ENCODE peak calls at places on chromosome 3, in six cellular contexts. N is mammary epithelial cell, A is GM12878, M is OCI-LY7, T is GM23248, K is IMR-90. S is an unnamed sample.
A peak's percentile ranks its signal among the peaks of the same experiment; 100 is the strongest.

GRCh38 chr3:109071349-109072142 is 46.4 kb downstream of the MORC1 start:
- DNase-seq in A (no peak), K (no peak), T (no peak), M (no peak), N (peak; percentile 4), S (peak; percentile 12)

GRCh38 chr3:59412506-59412905 is 362.7 kb upstream of the CFAP20DC start:
- DNase-seq in A (no peak), N (no peak), T (peak; percentile 58), M (no peak), K (peak; percentile 25), S (no peak)

GRCh38 chr3:126550488-126551051 is 8.2 kb downstream of the C3orf22 start:
- DNase-seq in N (no peak), T (no peak), M (no peak), K (no peak), A (no peak), S (no peak)

GRCh38 chr3:140537075-140537474 is 140.8 kb upstream of the TRIM42 start:
- DNase-seq in K (no peak), A (no peak), N (no peak), T (no peak), M (no peak), S (no peak)

GRCh38 chr3:159882784-159883779 is 105.6 kb upstream of the IL12A start:
- DNase-seq in M (no peak), N (peak; percentile 49), T (peak; percentile 43), K (peak; percentile 97), A (no peak), S (peak; percentile 73)

GRCh38 chr3:111768571-111769100 is 90.4 kb upstream of the PHLDB2 start:
- DNase-seq in M (no peak), T (peak; percentile 97), A (no peak), K (peak; percentile 91), N (peak; percentile 99), S (peak; percentile 97)

GRCh38 chr3:171806200-171807128 is 3.8 kb downstream of the PLD1 start:
- DNase-seq in K (peak; percentile 95), M (no peak), N (peak; percentile 86), A (no peak), T (peak; percentile 78), S (peak; percentile 95)

GRCh38 chr3:101340591-101340990 is 20.2 kb upstream of the IMPG2 start:
- DNase-seq in N (peak; percentile 9), K (peak; percentile 2), A (no peak), T (peak; percentile 35), M (no peak), S (peak; percentile 68)

GRCh38 chr3:50664959-50665602 is 9.6 kb upstream of the DOCK3 start:
- DNase-seq in T (peak; percentile 57), A (no peak), M (no peak), N (no peak), K (no peak), S (no peak)

GRCh38 chr3:57998366-57999283 is 9.6 kb upstream of the FLNB start:
- DNase-seq in M (peak; percentile 38), N (peak; percentile 76), A (no peak), K (peak; percentile 81), T (peak; percentile 47), S (peak; percentile 45)

GRCh38 chr3:136787226-136787793 is 31.6 kb upstream of the SLC35G2 start:
- DNase-seq in M (peak; percentile 47), A (no peak), K (peak; percentile 45), N (no peak), T (peak; percentile 52), S (no peak)

GRCh38 chr3:169354774-169355501 is 308.6 kb downstream of the MECOM start:
- DNase-seq in A (no peak), M (no peak), N (no peak), T (no peak), K (no peak), S (no peak)

GRCh38 chr3:15492847-15493360 is 28.6 kb downstream of the COLQ start:
- DNase-seq in A (no peak), N (no peak), M (no peak), K (no peak), T (no peak), S (no peak)

GRCh38 chr3:195802261-195802701 is 9.4 kb downstream of the MUC4 start:
- DNase-seq in T (no peak), M (peak; percentile 30), K (no peak), N (no peak), A (no peak), S (no peak)

GRCh38 chr3:54122046-54122801 is at the start of gene CACNA2D3:
- DNase-seq in M (no peak), A (no peak), N (peak; percentile 9), K (no peak), T (peak; percentile 41), S (no peak)

GRCh38 chr3:61927332-61927731 is 366.0 kb downstream of the PTPRG start:
- DNase-seq in T (peak; percentile 89), A (no peak), K (peak; percentile 77), M (no peak), N (peak; percentile 48), S (no peak)

GRCh38 chr3:8324727-8325126 is 176.9 kb upstream of the LMCD1 start:
- DNase-seq in K (peak; percentile 27), T (peak; percentile 68), A (no peak), N (peak; percentile 13), M (peak; percentile 47), S (peak; percentile 58)

GRCh38 chr3:79598594-79598993 is 169.2 kb downstream of the ROBO1 start:
- DNase-seq in A (no peak), N (no peak), K (no peak), T (no peak), M (no peak), S (no peak)

GRCh38 chr3:72120806-72121778 is 336.1 kb upstream of the PROK2 start:
- DNase-seq in K (no peak), T (no peak), A (peak; percentile 16), N (no peak), M (no peak), S (no peak)

GRCh38 chr3:71962561-71963240 is 177.8 kb upstream of the PROK2 start:
- DNase-seq in T (peak; percentile 82), N (peak; percentile 76), A (no peak), K (peak; percentile 23), M (no peak), S (peak; percentile 37)

GRCh38 chr3:192906940-192907339 is 10.7 kb downstream of the MB21D2 start:
- DNase-seq in T (no peak), K (no peak), A (no peak), N (no peak), M (no peak), S (peak; percentile 76)

GRCh38 chr3:177835917-177836316 is 638.6 kb upstream of the TBL1XR1 start:
- DNase-seq in N (peak; percentile 85), K (peak; percentile 97), A (no peak), T (peak; percentile 84), M (no peak), S (peak; percentile 80)

GRCh38 chr3:4398906-4399305 is 68.2 kb downstream of the SUMF1 start:
- DNase-seq in A (no peak), T (no peak), N (no peak), K (no peak), M (no peak), S (no peak)

GRCh38 chr3:49013738-49014660 is 4.4 kb downstream of the DALRD3 start:
- DNase-seq in N (peak; percentile 41), T (peak; percentile 63), M (peak; percentile 69), A (no peak), K (no peak), S (peak; percentile 69)

GRCh38 chr3:158918008-158918407 is 116.2 kb downstream of the MFSD1 start:
- DNase-seq in A (no peak), K (peak; percentile 29), M (peak; percentile 38), N (peak; percentile 61), T (peak; percentile 93), S (peak; percentile 68)

GRCh38 chr3:123028233-123028828 is 768 bp upstream of the SEMA5B start:
- DNase-seq in M (peak; percentile 39), T (peak; percentile 84), A (no peak), N (peak; percentile 58), K (peak; percentile 72), S (peak; percentile 80)

GRCh38 chr3:123024056-123024455 is 3.5 kb downstream of the SEMA5B start:
- DNase-seq in A (no peak), K (no peak), M (no peak), N (no peak), T (no peak), S (no peak)

GRCh38 chr3:123026551-123027291 is 842 bp downstream of the SEMA5B start:
- DNase-seq in M (no peak), N (peak; percentile 9), K (no peak), T (peak; percentile 44), A (no peak), S (no peak)

GRCh38 chr3:123027292-123028232 is at the start of gene SEMA5B:
- DNase-seq in N (peak; percentile 39), K (no peak), A (no peak), T (peak; percentile 59), M (no peak), S (peak; percentile 21)

GRCh38 chr3:123025642-123026521 is 1.7 kb downstream of the SEMA5B start:
- DNase-seq in T (no peak), N (no peak), A (no peak), M (no peak), K (no peak), S (no peak)
- H3K4me3 ChIP-seq in T (no peak overlapping the region), N (peak overlapping the region; percentile 62), A (no peak overlapping the region), M (no peak overlapping the region), K (no peak overlapping the region), S (no peak overlapping the region)

GRCh38 chr3:52229656-52230055 is 4.2 kb upstream of the TLR9 start:
- DNase-seq in N (no peak), M (no peak), K (no peak), A (no peak), T (no peak), S (no peak)

GRCh38 chr3:52231502-52232278 is 6.2 kb upstream of the TLR9 start:
- DNase-seq in T (peak; percentile 75), K (peak; percentile 33), A (no peak), N (no peak), M (peak; percentile 80), S (peak; percentile 77)

GRCh38 chr3:52230889-52231499 is 5.5 kb upstream of the TLR9 start:
- DNase-seq in T (no peak), K (no peak), A (no peak), M (no peak), N (no peak), S (no peak)

GRCh38 chr3:52228751-52229291 is 3.4 kb upstream of the TLR9 start:
- DNase-seq in K (no peak), T (no peak), N (no peak), M (no peak), A (no peak), S (no peak)

GRCh38 chr3:52230461-52230860 is 5.0 kb upstream of the TLR9 start:
- DNase-seq in M (no peak), N (no peak), A (no peak), T (no peak), K (no peak), S (no peak)
- H3K4me2 ChIP-seq in M (no peak overlapping the region), N (no peak overlapping the region), A (no peak overlapping the region), T (no peak overlapping the region), K (no peak overlapping the region), S (no peak overlapping the region)

DNA sequence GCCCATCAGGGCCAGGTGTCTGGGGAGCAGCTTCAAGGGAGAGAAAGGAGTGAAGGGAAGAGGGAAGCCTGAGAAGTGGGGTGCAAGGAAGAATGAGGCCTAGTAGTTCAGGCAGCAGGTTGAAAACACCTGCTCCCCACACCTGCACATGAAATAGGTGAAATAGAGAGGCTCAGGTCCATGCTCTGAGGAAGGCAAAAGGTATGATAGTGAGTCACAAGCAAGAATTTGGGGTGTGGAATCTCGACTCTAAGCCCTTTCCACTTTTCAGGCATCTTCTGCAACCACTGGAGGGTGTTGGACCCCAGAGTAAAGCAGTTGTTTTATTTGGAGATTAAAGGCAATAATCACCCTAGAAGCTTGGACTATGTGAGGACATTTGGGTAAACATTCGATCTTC is 157.5 kb downstream of the CTNNB1 start:
- DNase-seq in A (no peak), M (no peak), K (no peak), N (no peak), T (no peak), S (peak; percentile 19)
- H3K4me3 ChIP-seq in A (no peak overlapping the region), M (no peak overlapping the region), K (no peak overlapping the region), N (no peak overlapping the region), T (no peak overlapping the region), S (no peak overlapping the region)

GRCh38 chr3:69091389-69092029 is 6.8 kb downstream of the ARL6IP5 start:
- DNase-seq in A (no peak), K (no peak), T (no peak), N (no peak), M (no peak), S (no peak)
- H3K4me2 ChIP-seq in A (peak overlapping the region; percentile 46), K (no peak overlapping the region), T (no peak overlapping the region), N (no peak overlapping the region), M (peak overlapping the region; percentile 76), S (no peak overlapping the region)

S was measured in PC-3.